ENCODE peak calls at places on chromosomes 12 and 14, in six cellular contexts. One of them, this sample, is unnamed.

GRCh38 chr12:102171951-102172350 is 25.7 kb downstream of the PMCH start:
- DNase-seq in fibroblast of the aortic adventitia: no peak
- DNase-seq in ovary: no peak
- DNase-seq in activated CD4-positive, alpha-beta T cell treated with anti-CD3 and anti-CD28 coated beads, Interleukin-2, amount 50 U/mL, for 1 hour: no peak
- DNase-seq in HuH-7.5: no peak
- DNase-seq in ascending aorta: no peak
- DNase-seq in this sample: no peak

GRCh38 chr12:99553461-99553860 is 94.1 kb upstream of the GARIN6 start:
- DNase-seq in HuH-7.5: no peak
- DNase-seq in activated CD4-positive, alpha-beta T cell treated with anti-CD3 and anti-CD28 coated beads, Interleukin-2, amount 50 U/mL, for 1 hour: no peak
- DNase-seq in ovary: no peak
- DNase-seq in ascending aorta: no peak
- DNase-seq in fibroblast of the aortic adventitia: no peak
- DNase-seq in this sample: peak

GRCh38 chr14:70011098-70011497 is 131.9 kb downstream of the SMOC1 start:
- DNase-seq in fibroblast of the aortic adventitia: no peak
- DNase-seq in HuH-7.5: no peak
- DNase-seq in ascending aorta: no peak
- DNase-seq in activated CD4-positive, alpha-beta T cell treated with anti-CD3 and anti-CD28 coated beads, Interleukin-2, amount 50 U/mL, for 1 hour: no peak
- DNase-seq in ovary: no peak
- DNase-seq in this sample: no peak

GRCh38 chr12:59408431-59408830 is 187.4 kb upstream of the SLC16A7 start:
- DNase-seq in HuH-7.5: no peak
- DNase-seq in ascending aorta: no peak
- DNase-seq in ovary: no peak
- DNase-seq in fibroblast of the aortic adventitia: peak
- DNase-seq in activated CD4-positive, alpha-beta T cell treated with anti-CD3 and anti-CD28 coated beads, Interleukin-2, amount 50 U/mL, for 1 hour: no peak
- DNase-seq in this sample: no peak

GRCh38 chr12:112716099-112717093 is 75.2 kb upstream of the RPH3A start:
- DNase-seq in ovary: no peak
- DNase-seq in ascending aorta: no peak
- DNase-seq in fibroblast of the aortic adventitia: no peak
- DNase-seq in HuH-7.5: no peak
- DNase-seq in activated CD4-positive, alpha-beta T cell treated with anti-CD3 and anti-CD28 coated beads, Interleukin-2, amount 50 U/mL, for 1 hour: no peak
- DNase-seq in this sample: peak

GRCh38 chr14:77580964-77581505 is 35.4 kb downstream of the SPTLC2 start:
- DNase-seq in activated CD4-positive, alpha-beta T cell treated with anti-CD3 and anti-CD28 coated beads, Interleukin-2, amount 50 U/mL, for 1 hour: no peak
- DNase-seq in ascending aorta: no peak
- DNase-seq in fibroblast of the aortic adventitia: peak
- DNase-seq in HuH-7.5: no peak
- DNase-seq in ovary: no peak
- DNase-seq in this sample: no peak

GRCh38 chr14:36293824-36294223 is 26.6 kb downstream of the MBIP start:
- DNase-seq in ovary: no peak
- DNase-seq in fibroblast of the aortic adventitia: peak
- DNase-seq in activated CD4-positive, alpha-beta T cell treated with anti-CD3 and anti-CD28 coated beads, Interleukin-2, amount 50 U/mL, for 1 hour: no peak
- DNase-seq in ascending aorta: no peak
- DNase-seq in HuH-7.5: no peak
- DNase-seq in this sample: no peak

GRCh38 chr12:126747530-126748149 is 1519.3 kb upstream of the TMEM132C start:
- DNase-seq in HuH-7.5: peak
- DNase-seq in ascending aorta: no peak
- DNase-seq in activated CD4-positive, alpha-beta T cell treated with anti-CD3 and anti-CD28 coated beads, Interleukin-2, amount 50 U/mL, for 1 hour: peak
- DNase-seq in fibroblast of the aortic adventitia: peak
- DNase-seq in ovary: no peak
- DNase-seq in this sample: peak

GRCh38 chr12:6343518-6343917 is 1.6 kb upstream of the TNFRSF1A start:
- DNase-seq in fibroblast of the aortic adventitia: no peak
- DNase-seq in ovary: no peak
- DNase-seq in ascending aorta: no peak
- DNase-seq in HuH-7.5: no peak
- DNase-seq in activated CD4-positive, alpha-beta T cell treated with anti-CD3 and anti-CD28 coated beads, Interleukin-2, amount 50 U/mL, for 1 hour: no peak
- DNase-seq in this sample: no peak

GRCh38 chr12:13153180-13153579 is 43.3 kb upstream of the EMP1 start:
- DNase-seq in HuH-7.5: no peak
- DNase-seq in ascending aorta: no peak
- DNase-seq in fibroblast of the aortic adventitia: no peak
- DNase-seq in ovary: no peak
- DNase-seq in activated CD4-positive, alpha-beta T cell treated with anti-CD3 and anti-CD28 coated beads, Interleukin-2, amount 50 U/mL, for 1 hour: no peak
- DNase-seq in this sample: no peak

GRCh38 chr14:100364403-100364802 is 41.3 kb downstream of the SLC25A47 start:
- DNase-seq in activated CD4-positive, alpha-beta T cell treated with anti-CD3 and anti-CD28 coated beads, Interleukin-2, amount 50 U/mL, for 1 hour: no peak
- DNase-seq in ascending aorta: no peak
- DNase-seq in ovary: no peak
- DNase-seq in HuH-7.5: no peak
- DNase-seq in fibroblast of the aortic adventitia: no peak
- DNase-seq in this sample: no peak

GRCh38 chr12:96500686-96501085 is 11.3 kb downstream of the CFAP54 start:
- DNase-seq in ascending aorta: no peak
- DNase-seq in activated CD4-positive, alpha-beta T cell treated with anti-CD3 and anti-CD28 coated beads, Interleukin-2, amount 50 U/mL, for 1 hour: no peak
- DNase-seq in HuH-7.5: no peak
- DNase-seq in fibroblast of the aortic adventitia: peak
- DNase-seq in ovary: no peak
- DNase-seq in this sample: no peak

GRCh38 chr14:101135796-101136742 is 232.5 kb upstream of the RTL1 start:
- DNase-seq in ascending aorta: no peak
- DNase-seq in HuH-7.5: no peak
- DNase-seq in activated CD4-positive, alpha-beta T cell treated with anti-CD3 and anti-CD28 coated beads, Interleukin-2, amount 50 U/mL, for 1 hour: no peak
- DNase-seq in fibroblast of the aortic adventitia: no peak
- DNase-seq in ovary: peak
- DNase-seq in this sample: no peak

GRCh38 chr12:90045559-90045958 is 336.9 kb upstream of the ATP2B1 start:
- DNase-seq in activated CD4-positive, alpha-beta T cell treated with anti-CD3 and anti-CD28 coated beads, Interleukin-2, amount 50 U/mL, for 1 hour: no peak
- DNase-seq in fibroblast of the aortic adventitia: no peak
- DNase-seq in HuH-7.5: no peak
- DNase-seq in ovary: no peak
- DNase-seq in ascending aorta: no peak
- DNase-seq in this sample: no peak

GRCh38 chr12:27505771-27506170 is 18.2 kb upstream of the PPFIBP1 start:
- DNase-seq in HuH-7.5: no peak
- DNase-seq in ascending aorta: no peak
- DNase-seq in activated CD4-positive, alpha-beta T cell treated with anti-CD3 and anti-CD28 coated beads, Interleukin-2, amount 50 U/mL, for 1 hour: no peak
- DNase-seq in fibroblast of the aortic adventitia: peak
- DNase-seq in ovary: no peak
- DNase-seq in this sample: no peak

GRCh38 chr12:22880331-22880730 is 255.4 kb downstream of the ETNK1 start:
- DNase-seq in ascending aorta: no peak
- DNase-seq in fibroblast of the aortic adventitia: no peak
- DNase-seq in ovary: no peak
- DNase-seq in activated CD4-positive, alpha-beta T cell treated with anti-CD3 and anti-CD28 coated beads, Interleukin-2, amount 50 U/mL, for 1 hour: no peak
- DNase-seq in HuH-7.5: no peak
- DNase-seq in this sample: peak

GRCh38 chr12:66398931-66399625 is 96.8 kb downstream of the HELB start:
- DNase-seq in HuH-7.5: no peak
- DNase-seq in ovary: no peak
- DNase-seq in ascending aorta: no peak
- DNase-seq in fibroblast of the aortic adventitia: peak
- DNase-seq in activated CD4-positive, alpha-beta T cell treated with anti-CD3 and anti-CD28 coated beads, Interleukin-2, amount 50 U/mL, for 1 hour: no peak
- DNase-seq in this sample: no peak

GRCh38 chr12:12946686-12947355 is 5.1 kb downstream of the GPRC5D start:
- DNase-seq in fibroblast of the aortic adventitia: no peak
- DNase-seq in activated CD4-positive, alpha-beta T cell treated with anti-CD3 and anti-CD28 coated beads, Interleukin-2, amount 50 U/mL, for 1 hour: no peak
- DNase-seq in ovary: no peak
- DNase-seq in ascending aorta: no peak
- DNase-seq in HuH-7.5: peak
- DNase-seq in this sample: no peak

GRCh38 chr12:91388573-91388972 is 206.0 kb upstream of the DCN start:
- DNase-seq in activated CD4-positive, alpha-beta T cell treated with anti-CD3 and anti-CD28 coated beads, Interleukin-2, amount 50 U/mL, for 1 hour: no peak
- DNase-seq in ovary: no peak
- DNase-seq in HuH-7.5: no peak
- DNase-seq in fibroblast of the aortic adventitia: no peak
- DNase-seq in ascending aorta: no peak
- DNase-seq in this sample: peak

GRCh38 chr12:105418821-105419291 is 88.4 kb downstream of the C12orf75 start:
- DNase-seq in ascending aorta: no peak
- DNase-seq in activated CD4-positive, alpha-beta T cell treated with anti-CD3 and anti-CD28 coated beads, Interleukin-2, amount 50 U/mL, for 1 hour: no peak
- DNase-seq in HuH-7.5: no peak
- DNase-seq in fibroblast of the aortic adventitia: no peak
- DNase-seq in ovary: no peak
- DNase-seq in this sample: no peak

GRCh38 chr12:42144174-42144423 is 575 bp downstream of the GXYLT1 start:
- DNase-seq in ovary: no peak
- DNase-seq in HuH-7.5: peak
- DNase-seq in fibroblast of the aortic adventitia: no peak
- DNase-seq in ascending aorta: no peak
- DNase-seq in activated CD4-positive, alpha-beta T cell treated with anti-CD3 and anti-CD28 coated beads, Interleukin-2, amount 50 U/mL, for 1 hour: no peak
- DNase-seq in this sample: peak

GRCh38 chr14:23055621-23056256 is 1.6 kb downstream of the CDH24 start:
- DNase-seq in ovary: peak
- DNase-seq in ascending aorta: no peak
- DNase-seq in activated CD4-positive, alpha-beta T cell treated with anti-CD3 and anti-CD28 coated beads, Interleukin-2, amount 50 U/mL, for 1 hour: no peak
- DNase-seq in HuH-7.5: no peak
- DNase-seq in fibroblast of the aortic adventitia: no peak
- DNase-seq in this sample: no peak

GRCh38 chr12:69987453-69988102 is 162.6 kb downstream of the MYRFL start:
- DNase-seq in ascending aorta: no peak
- DNase-seq in HuH-7.5: no peak
- DNase-seq in fibroblast of the aortic adventitia: peak
- DNase-seq in ovary: no peak
- DNase-seq in activated CD4-positive, alpha-beta T cell treated with anti-CD3 and anti-CD28 coated beads, Interleukin-2, amount 50 U/mL, for 1 hour: no peak
- DNase-seq in this sample: no peak